ENCODE peak calls at places on chromosomes 7 and 10, in five cellular contexts. One of them, this sample, is unnamed.

GRCh38 chr7:42227931-42228591 is 8.9 kb downstream of the GLI3 start:
- DNase-seq in mammary epithelial cell: peak; percentile 76
- DNase-seq in H9: peak; percentile 65
- DNase-seq in kidney: peak; percentile 72
- DNase-seq in H1: no peak
- DNase-seq in this sample: peak; percentile 79

GRCh38 chr10:132861116-132861691 is 75.3 kb upstream of the NKX6-2 start:
- DNase-seq in H9: peak; percentile 21
- DNase-seq in H1: no peak
- DNase-seq in kidney: peak; percentile 60
- DNase-seq in mammary epithelial cell: no peak
- DNase-seq in this sample: peak; percentile 43

GRCh38 chr7:156751319-156751718 is 110.7 kb downstream of the RNF32 start:
- DNase-seq in kidney: no peak
- DNase-seq in mammary epithelial cell: peak; percentile 75
- DNase-seq in H1: no peak
- DNase-seq in H9: no peak
- DNase-seq in this sample: no peak

GRCh38 chr10:63502832-63503231 is 18.4 kb upstream of the REEP3 start:
- DNase-seq in H1: no peak
- DNase-seq in H9: no peak
- DNase-seq in kidney: no peak
- DNase-seq in mammary epithelial cell: no peak
- DNase-seq in this sample: no peak

GRCh38 chr7:108053250-108053649 is 50.3 kb upstream of the LAMB1 start:
- DNase-seq in kidney: no peak
- DNase-seq in mammary epithelial cell: no peak
- DNase-seq in H1: no peak
- DNase-seq in H9: no peak
- DNase-seq in this sample: no peak

GRCh38 chr10:113026679-113027078 is 76.6 kb downstream of the TCF7L2 start:
- DNase-seq in H1: no peak
- DNase-seq in kidney: no peak
- DNase-seq in mammary epithelial cell: no peak
- DNase-seq in H9: no peak
- DNase-seq in this sample: no peak

GRCh38 chr10:59770689-59771088 is 17.4 kb upstream of the MRLN start:
- DNase-seq in H1: no peak
- DNase-seq in kidney: no peak
- DNase-seq in H9: no peak
- DNase-seq in mammary epithelial cell: no peak
- DNase-seq in this sample: no peak

GRCh38 chr10:49009231-49009979 is 69.8 kb upstream of the LRRC18 start:
- DNase-seq in H9: no peak
- DNase-seq in H1: no peak
- DNase-seq in kidney: no peak
- DNase-seq in mammary epithelial cell: no peak
- DNase-seq in this sample: peak; percentile 30

GRCh38 chr7:76512941-76513816 is 2.8 kb downstream of the UPK3B start:
- DNase-seq in H1: no peak
- DNase-seq in H9: peak; percentile 76
- DNase-seq in mammary epithelial cell: no peak
- DNase-seq in kidney: peak; percentile 73
- DNase-seq in this sample: peak; percentile 87

GRCh38 chr10:126504051-126504760 is 115.9 kb upstream of the ADAM12 start:
- DNase-seq in kidney: no peak
- DNase-seq in mammary epithelial cell: peak; percentile 30
- DNase-seq in H1: no peak
- DNase-seq in H9: peak; percentile 70
- DNase-seq in this sample: peak; percentile 83

GRCh38 chr7:118148930-118149329 is 35.0 kb upstream of the LSM8 start:
- DNase-seq in H1: no peak
- DNase-seq in H9: no peak
- DNase-seq in kidney: no peak
- DNase-seq in mammary epithelial cell: no peak
- DNase-seq in this sample: no peak

GRCh38 chr7:158973440-158973839 is 117.1 kb downstream of the DYNC2I1 start:
- DNase-seq in H1: peak; percentile 39
- DNase-seq in kidney: peak; percentile 69
- DNase-seq in mammary epithelial cell: no peak
- DNase-seq in H9: peak; percentile 82
- DNase-seq in this sample: peak; percentile 89

GRCh38 chr7:102306916-102307677 is 20.4 kb downstream of the SH2B2 start:
- DNase-seq in kidney: peak; percentile 94
- DNase-seq in mammary epithelial cell: no peak
- DNase-seq in H9: peak; percentile 76
- DNase-seq in H1: peak; percentile 47
- DNase-seq in this sample: peak; percentile 84

GRCh38 chr7:30278386-30278785 is 6.0 kb upstream of the ZNRF2 start:
- DNase-seq in H1: no peak
- DNase-seq in H9: no peak
- DNase-seq in mammary epithelial cell: no peak
- DNase-seq in kidney: no peak
- DNase-seq in this sample: no peak

GRCh38 chr7:44136731-44137130 is 4.4 kb downstream of the MYL7 start:
- DNase-seq in mammary epithelial cell: no peak
- DNase-seq in kidney: no peak
- DNase-seq in H1: no peak
- DNase-seq in H9: no peak
- DNase-seq in this sample: no peak

GRCh38 chr7:104541897-104542296 is 213.5 kb downstream of the LHFPL3 start:
- DNase-seq in H1: no peak
- DNase-seq in H9: no peak
- DNase-seq in kidney: no peak
- DNase-seq in mammary epithelial cell: no peak
- DNase-seq in this sample: no peak

GRCh38 chr10:129102906-129103693 is 363.9 kb upstream of the MGMT start:
- DNase-seq in kidney: no peak
- DNase-seq in mammary epithelial cell: no peak
- DNase-seq in H1: no peak
- DNase-seq in H9: no peak
- DNase-seq in this sample: no peak

GRCh38 chr10:17523246-17523753 is 68.9 kb upstream of the ST8SIA6 start:
- DNase-seq in H1: no peak
- DNase-seq in mammary epithelial cell: no peak
- DNase-seq in kidney: no peak
- DNase-seq in H9: no peak
- DNase-seq in this sample: no peak

GRCh38 chr7:99004216-99004615 is 125.9 kb downstream of the TRRAP start:
- DNase-seq in H1: no peak
- DNase-seq in kidney: no peak
- DNase-seq in mammary epithelial cell: no peak
- DNase-seq in H9: no peak
- DNase-seq in this sample: peak; percentile 26

GRCh38 chr7:42940985-42941847 is 9.0 kb downstream of the MRPL32 start:
- DNase-seq in mammary epithelial cell: peak; percentile 43
- DNase-seq in kidney: peak; percentile 86
- DNase-seq in H1: peak; percentile 65
- DNase-seq in H9: peak; percentile 84
- DNase-seq in this sample: peak; percentile 95

GRCh38 chr7:16646427-16647081 is 573 bp downstream of the BZW2 start:
- DNase-seq in H9: no peak
- DNase-seq in kidney: no peak
- DNase-seq in H1: no peak
- DNase-seq in mammary epithelial cell: peak; percentile 25
- DNase-seq in this sample: no peak

GRCh38 chr10:28151636-28152035 is 151.2 kb downstream of the MPP7 start:
- DNase-seq in H1: no peak
- DNase-seq in kidney: no peak
- DNase-seq in H9: no peak
- DNase-seq in mammary epithelial cell: no peak
- DNase-seq in this sample: no peak

GRCh38 chr10:28155726-28156125 is 147.1 kb downstream of the MPP7 start:
- DNase-seq in H1: no peak
- DNase-seq in mammary epithelial cell: no peak
- DNase-seq in H9: no peak
- DNase-seq in kidney: no peak
- DNase-seq in this sample: no peak

GRCh38 chr10:28147706-28148105 is 148.8 kb upstream of the ODAD2 start:
- DNase-seq in H1: no peak
- DNase-seq in H9: no peak
- DNase-seq in mammary epithelial cell: no peak
- DNase-seq in kidney: no peak
- DNase-seq in this sample: no peak

DNA sequence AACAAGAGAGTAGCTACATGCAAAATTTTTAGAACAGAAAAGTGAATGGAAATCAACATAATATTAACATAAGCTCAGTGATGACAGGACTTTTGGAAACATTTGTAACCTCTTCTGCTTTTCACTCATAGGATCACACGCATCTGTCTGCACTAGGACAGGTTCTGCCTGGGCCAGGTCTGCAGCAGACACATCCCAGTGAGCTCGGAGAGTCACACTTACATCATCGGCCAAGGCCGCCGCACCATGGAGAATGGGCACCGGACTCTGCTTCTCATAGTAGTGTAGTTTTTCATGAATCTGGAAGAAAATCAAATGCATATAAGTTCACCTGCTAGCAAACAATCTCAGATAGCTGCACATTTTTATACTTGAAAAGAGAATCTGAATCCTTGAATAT is 150.9 kb upstream of the ODAD2 start:
- DNase-seq in H1: no peak
- DNase-seq in kidney: no peak
- DNase-seq in mammary epithelial cell: no peak
- DNase-seq in H9: no peak
- DNase-seq in this sample: no peak
- H3K9ac ChIP-seq in H1: no peak overlapping the region
- H3K9ac ChIP-seq in kidney: no peak overlapping the region
- H3K9ac ChIP-seq in mammary epithelial cell: no peak overlapping the region
- H3K9ac ChIP-seq in H9: no peak overlapping the region
- H3K9ac ChIP-seq in this sample: no peak overlapping the region

GRCh38 chr7:139769066-139769465 is 8.7 kb downstream of the HIPK2 start:
- DNase-seq in mammary epithelial cell: no peak
- DNase-seq in kidney: no peak
- DNase-seq in H1: no peak
- DNase-seq in H9: no peak
- DNase-seq in this sample: peak; percentile 22
- H3K27ac ChIP-seq in mammary epithelial cell: no peak overlapping the region
- H3K27ac ChIP-seq in kidney: no peak overlapping the region
- H3K27ac ChIP-seq in H1: no peak overlapping the region
- H3K27ac ChIP-seq in H9: no peak overlapping the region
- H3K27ac ChIP-seq in this sample: no peak overlapping the region

GRCh38 chr10:114815751-114816150 is 5.8 kb upstream of the FHIP2A start:
- DNase-seq in H1: no peak
- DNase-seq in H9: no peak
- DNase-seq in kidney: no peak
- DNase-seq in mammary epithelial cell: no peak
- DNase-seq in this sample: no peak

GRCh38 chr10:114811769-114812353 is 9.7 kb upstream of the FHIP2A start:
- DNase-seq in H1: no peak
- DNase-seq in H9: no peak
- DNase-seq in mammary epithelial cell: no peak
- DNase-seq in kidney: no peak
- DNase-seq in this sample: no peak

GRCh38 chr10:114808982-114809381 is 12.6 kb upstream of the FHIP2A start:
- DNase-seq in kidney: no peak
- DNase-seq in H1: no peak
- DNase-seq in mammary epithelial cell: no peak
- DNase-seq in H9: no peak
- DNase-seq in this sample: no peak

GRCh38 chr10:114806572-114807391 is 14.8 kb upstream of the FHIP2A start:
- DNase-seq in kidney: no peak
- DNase-seq in H1: no peak
- DNase-seq in mammary epithelial cell: no peak
- DNase-seq in H9: no peak
- DNase-seq in this sample: no peak

DNA sequence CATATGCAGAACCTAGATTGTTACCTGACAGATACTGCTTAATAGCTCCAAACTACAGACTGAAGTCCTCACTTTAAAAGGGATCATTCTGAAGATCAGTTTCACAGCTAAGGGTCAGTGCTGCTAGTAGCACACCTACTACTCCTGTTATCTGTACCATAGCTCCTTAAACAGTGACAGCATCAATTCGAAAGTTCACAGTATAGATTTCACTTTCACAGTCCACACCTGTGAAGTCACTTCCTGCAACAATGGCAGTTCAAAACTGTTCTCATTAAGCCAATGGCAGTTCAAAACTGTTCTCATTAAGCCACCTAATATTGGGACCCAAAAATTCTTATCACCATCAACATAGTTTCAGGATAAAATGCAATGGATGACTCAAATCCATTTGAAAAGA is 10.7 kb upstream of the FHIP2A start:
- DNase-seq in H1: no peak
- DNase-seq in H9: no peak
- DNase-seq in mammary epithelial cell: no peak
- DNase-seq in kidney: no peak
- DNase-seq in this sample: no peak
- H3K9ac ChIP-seq in H1: no peak overlapping the region
- H3K9ac ChIP-seq in H9: no peak overlapping the region
- H3K9ac ChIP-seq in mammary epithelial cell: no peak overlapping the region
- H3K9ac ChIP-seq in kidney: no peak overlapping the region
- H3K9ac ChIP-seq in this sample: no peak overlapping the region

GRCh38 chr10:110432084-110432483 is 65.6 kb upstream of the DUSP5 start:
- DNase-seq in kidney: no peak
- DNase-seq in H1: no peak
- DNase-seq in mammary epithelial cell: no peak
- DNase-seq in H9: no peak
- DNase-seq in this sample: no peak

GRCh38 chr10:110431659-110432058 is 66.0 kb upstream of the DUSP5 start:
- DNase-seq in H9: no peak
- DNase-seq in mammary epithelial cell: no peak
- DNase-seq in kidney: no peak
- DNase-seq in H1: no peak
- DNase-seq in this sample: peak; percentile 43

GRCh38 chr10:110433740-110434139 is 64.0 kb upstream of the DUSP5 start:
- DNase-seq in H9: no peak
- DNase-seq in kidney: no peak
- DNase-seq in mammary epithelial cell: no peak
- DNase-seq in H1: no peak
- DNase-seq in this sample: peak; percentile 43

GRCh38 chr10:110434477-110435096 is 63.1 kb upstream of the DUSP5 start:
- DNase-seq in H1: no peak
- DNase-seq in mammary epithelial cell: no peak
- DNase-seq in kidney: no peak
- DNase-seq in H9: no peak
- DNase-seq in this sample: peak; percentile 35

DNA sequence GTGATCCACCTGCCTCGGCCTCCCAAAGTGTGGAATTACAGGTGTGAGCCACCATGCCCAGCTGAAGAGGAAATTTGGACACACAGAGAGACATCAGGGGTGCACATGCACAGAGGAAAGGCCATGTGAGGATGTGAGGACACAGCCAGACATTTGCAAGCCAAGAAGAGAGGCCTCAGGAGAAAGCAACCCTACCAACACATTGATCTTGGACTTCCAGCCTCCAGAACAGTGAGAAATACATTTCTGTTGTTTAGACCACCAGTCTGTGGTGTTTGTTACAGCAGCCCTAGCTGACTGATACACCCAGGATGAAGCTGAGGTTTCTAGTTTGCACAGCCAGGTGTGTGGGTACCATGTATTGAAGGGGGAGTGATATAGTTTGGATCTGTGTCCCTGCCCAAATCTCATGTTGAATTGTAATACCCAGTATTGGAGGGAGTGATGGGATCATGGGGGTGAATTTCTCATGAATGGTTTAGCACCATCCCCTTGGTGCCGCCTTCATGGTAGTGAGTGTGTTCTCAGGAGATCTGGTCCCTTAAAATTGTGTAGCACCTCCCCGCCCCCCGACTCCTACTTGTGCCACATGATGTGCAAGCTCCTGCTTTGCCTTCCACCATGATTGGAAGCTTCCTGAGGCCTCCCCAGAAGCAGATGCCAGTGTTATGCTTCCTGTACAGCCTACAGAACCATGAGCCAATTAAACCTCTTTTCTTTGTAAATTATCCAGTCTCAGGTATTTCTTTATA is 64.7 kb upstream of the DUSP5 start:
- DNase-seq in mammary epithelial cell: no peak
- DNase-seq in H9: no peak
- DNase-seq in kidney: no peak
- DNase-seq in H1: no peak
- DNase-seq in this sample: peak; percentile 19
- H3K27ac ChIP-seq in mammary epithelial cell: no peak overlapping the region
- H3K27ac ChIP-seq in H9: no peak overlapping the region
- H3K27ac ChIP-seq in kidney: no peak overlapping the region
- H3K27ac ChIP-seq in H1: no peak overlapping the region
- H3K27ac ChIP-seq in this sample: no peak overlapping the region

This sample was measured in endodermal cell.